ENCODE peak calls at places on chromosomes 1 and 21, in ten cellular contexts. Y, L, F, I, E, D, V, T, J and H are unnamed samples.

GRCh38 chr1:212613440-212614335 is 5.1 kb downstream of the ATF3 start:
- DNase-seq in D (peak; percentile 38), E (no peak), J (no peak), V (no peak), T (no peak), L (no peak), F (no peak), I (no peak), Y (no peak), H (no peak)

GRCh38 chr1:234612352-234613127 is 2.6 kb upstream of the IRF2BP2 start:
- DNase-seq in I (peak; percentile 96), D (peak; percentile 100), E (peak; percentile 45), T (peak; percentile 90), L (peak; percentile 73), F (peak; percentile 98), J (peak; percentile 93), V (peak; percentile 99), Y (peak; percentile 91), H (peak; percentile 99)

GRCh38 chr1:29180497-29181412 is 945 bp downstream of the SRSF4 start:
- DNase-seq in Y (no peak), J (no peak), L (no peak), F (no peak), I (peak; percentile 68), D (peak; percentile 30), E (no peak), T (no peak), V (no peak), H (no peak)

GRCh38 chr1:179771509-179771908 is 28.4 kb downstream of the FAM163A start:
- DNase-seq in D (no peak), F (no peak), L (no peak), Y (no peak), V (no peak), J (no peak), E (no peak), T (no peak), I (no peak), H (no peak)

GRCh38 chr21:36839123-36839522 is 127.3 kb downstream of the HLCS start:
- DNase-seq in Y (no peak), E (no peak), V (peak; percentile 66), J (no peak), T (no peak), D (no peak), L (no peak), I (no peak), F (peak; percentile 39), H (no peak)

GRCh38 chr1:10629091-10629815 is 154.5 kb downstream of the PEX14 start:
- DNase-seq in T (no peak), F (no peak), D (no peak), J (peak; percentile 47), L (peak; percentile 28), E (no peak), V (no peak), Y (no peak), I (peak; percentile 62), H (no peak)

GRCh38 chr21:32233055-32233546 is 45.7 kb downstream of the MIS18A start:
- DNase-seq in E (peak; percentile 16), J (no peak), F (no peak), D (peak; percentile 15), V (no peak), T (no peak), Y (no peak), I (no peak), L (no peak), H (no peak)

GRCh38 chr1:205543351-205544305 is 39.2 kb downstream of the CDK18 start:
- DNase-seq in I (peak; percentile 87), F (peak; percentile 53), V (peak; percentile 59), J (peak; percentile 80), T (no peak), D (peak; percentile 87), Y (peak; percentile 81), L (peak; percentile 78), E (peak; percentile 94), H (peak; percentile 73)

DNA sequence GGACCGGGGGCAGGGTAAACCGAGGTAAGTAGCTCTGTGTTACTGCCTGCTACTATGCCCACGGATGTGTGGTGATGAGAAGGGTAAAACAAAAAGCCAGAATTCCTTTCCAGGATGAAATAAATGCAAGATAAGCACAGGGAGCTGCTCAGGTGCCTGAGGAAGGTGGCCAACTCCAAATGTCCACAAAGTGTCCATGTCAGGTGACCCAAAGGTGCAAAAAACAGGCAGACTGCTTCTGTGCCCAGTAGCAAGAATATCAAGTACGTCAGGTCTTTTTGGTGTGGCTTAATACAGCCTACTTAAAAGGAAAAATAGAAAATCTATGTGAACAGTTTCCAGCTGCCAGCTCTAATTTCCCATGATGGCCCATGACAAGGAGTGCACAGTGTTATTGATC is 279.3 kb downstream of the SETD4 start:
- DNase-seq in J (no peak), F (no peak), T (no peak), Y (no peak), V (no peak), E (no peak), D (no peak), I (no peak), L (no peak), H (no peak)
- H3K4me3 ChIP-seq in J (no peak overlapping the region), F (no peak overlapping the region), T (no peak overlapping the region), Y (no peak overlapping the region), V (no peak overlapping the region), E (no peak overlapping the region), D (no peak overlapping the region), I (no peak overlapping the region), L (no peak overlapping the region), H (no peak overlapping the region)

DNA sequence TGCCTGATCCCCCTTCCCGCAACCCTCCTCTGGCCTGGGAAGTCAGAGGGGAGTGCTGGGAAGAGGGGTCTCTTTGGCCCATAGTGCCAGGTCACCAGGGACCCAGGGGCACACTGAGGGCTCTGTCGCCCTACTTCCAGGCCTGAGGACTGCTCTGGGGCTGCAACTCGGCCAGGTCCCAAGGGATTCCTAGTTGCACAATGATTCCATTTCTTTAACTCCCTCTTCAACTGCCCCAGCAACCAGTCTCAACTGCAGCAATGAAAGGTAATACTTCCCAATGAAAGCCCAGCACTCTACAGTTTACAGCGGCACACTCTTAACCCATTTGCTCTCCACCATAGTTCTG is 35.7 kb downstream of the SLC9A1 start:
- DNase-seq in I (no peak), V (peak; percentile 86), J (no peak), L (no peak), Y (no peak), D (no peak), F (peak; percentile 46), E (no peak), T (no peak), H (no peak)
- H3K4me3 ChIP-seq in I (no peak overlapping the region), V (no peak overlapping the region), J (no peak overlapping the region), L (no peak overlapping the region), Y (peak overlapping the region; percentile 29), D (no peak overlapping the region), F (no peak overlapping the region), E (no peak overlapping the region), T (no peak overlapping the region), H (no peak overlapping the region)

GRCh38 chr1:244041475-244042100 is 9.5 kb upstream of the ZBTB18 start:
- DNase-seq in V (peak; percentile 36), I (no peak), D (peak; percentile 11), T (no peak), E (no peak), Y (no peak), F (no peak), J (no peak), L (no peak), H (no peak)

GRCh38 chr1:244048566-244049141 is 2.4 kb upstream of the ZBTB18 start:
- DNase-seq in L (no peak), T (no peak), J (no peak), V (no peak), I (no peak), Y (no peak), F (no peak), D (no peak), E (peak; percentile 87), H (peak; percentile 73)

GRCh38 chr1:244047739-244048565 is 3.1 kb upstream of the ZBTB18 start:
- DNase-seq in Y (peak; percentile 99), F (peak; percentile 97), L (peak; percentile 96), V (peak; percentile 99), J (peak; percentile 100), I (peak; percentile 100), D (peak; percentile 92), E (peak; percentile 99), T (peak; percentile 99), H (peak; percentile 99)

GRCh38 chr1:244046907-244047738 is 4.0 kb upstream of the ZBTB18 start:
- DNase-seq in E (no peak), L (no peak), F (no peak), V (peak; percentile 32), J (no peak), I (no peak), D (peak; percentile 23), T (no peak), Y (no peak), H (no peak)

DNA sequence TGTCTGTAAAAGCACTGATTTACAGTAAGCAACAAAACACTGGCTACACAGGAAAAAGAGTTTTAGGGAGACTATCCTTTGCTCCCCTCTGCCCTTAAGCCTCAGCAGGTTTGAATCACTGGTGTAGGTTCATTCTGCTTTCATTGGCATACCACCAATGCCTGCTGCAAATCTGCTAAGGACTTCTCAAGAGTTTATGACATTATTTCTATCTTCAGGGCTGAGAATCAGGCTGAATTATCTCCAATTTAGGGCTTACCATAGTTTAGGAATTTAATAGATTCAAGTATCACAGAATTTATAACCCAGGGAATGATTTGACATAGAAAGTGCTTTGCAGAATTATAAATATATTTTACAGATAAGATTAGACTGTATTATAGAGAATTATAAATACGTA is 6.7 kb upstream of the ZBTB18 start:
- DNase-seq in I (no peak), V (no peak), D (no peak), T (no peak), L (no peak), J (no peak), F (no peak), Y (no peak), E (no peak), H (no peak)
- H3K4me3 ChIP-seq in I (no peak overlapping the region), V (no peak overlapping the region), D (no peak overlapping the region), T (no peak overlapping the region), L (no peak overlapping the region), J (no peak overlapping the region), F (no peak overlapping the region), Y (no peak overlapping the region), E (no peak overlapping the region), H (no peak overlapping the region)

GRCh38 chr1:31927661-31927980 is 10.5 kb downstream of the PTP4A2 start:
- DNase-seq in T (no peak), Y (no peak), E (no peak), J (no peak), I (no peak), D (no peak), F (no peak), L (no peak), V (no peak), H (no peak)

GRCh38 chr1:31923905-31924304 is 14.3 kb downstream of the PTP4A2 start:
- DNase-seq in L (no peak), F (no peak), D (no peak), T (no peak), I (no peak), Y (no peak), E (no peak), V (no peak), J (no peak), H (no peak)

GRCh38 chr1:31926252-31926651 is 11.9 kb downstream of the PTP4A2 start:
- DNase-seq in V (no peak), Y (no peak), F (no peak), T (no peak), L (no peak), I (no peak), E (no peak), J (no peak), D (no peak), H (no peak)

GRCh38 chr1:31924839-31925238 is 13.3 kb downstream of the PTP4A2 start:
- DNase-seq in T (no peak), D (no peak), V (no peak), L (peak; percentile 47), J (no peak), Y (no peak), F (no peak), I (no peak), E (no peak), H (no peak)

DNA sequence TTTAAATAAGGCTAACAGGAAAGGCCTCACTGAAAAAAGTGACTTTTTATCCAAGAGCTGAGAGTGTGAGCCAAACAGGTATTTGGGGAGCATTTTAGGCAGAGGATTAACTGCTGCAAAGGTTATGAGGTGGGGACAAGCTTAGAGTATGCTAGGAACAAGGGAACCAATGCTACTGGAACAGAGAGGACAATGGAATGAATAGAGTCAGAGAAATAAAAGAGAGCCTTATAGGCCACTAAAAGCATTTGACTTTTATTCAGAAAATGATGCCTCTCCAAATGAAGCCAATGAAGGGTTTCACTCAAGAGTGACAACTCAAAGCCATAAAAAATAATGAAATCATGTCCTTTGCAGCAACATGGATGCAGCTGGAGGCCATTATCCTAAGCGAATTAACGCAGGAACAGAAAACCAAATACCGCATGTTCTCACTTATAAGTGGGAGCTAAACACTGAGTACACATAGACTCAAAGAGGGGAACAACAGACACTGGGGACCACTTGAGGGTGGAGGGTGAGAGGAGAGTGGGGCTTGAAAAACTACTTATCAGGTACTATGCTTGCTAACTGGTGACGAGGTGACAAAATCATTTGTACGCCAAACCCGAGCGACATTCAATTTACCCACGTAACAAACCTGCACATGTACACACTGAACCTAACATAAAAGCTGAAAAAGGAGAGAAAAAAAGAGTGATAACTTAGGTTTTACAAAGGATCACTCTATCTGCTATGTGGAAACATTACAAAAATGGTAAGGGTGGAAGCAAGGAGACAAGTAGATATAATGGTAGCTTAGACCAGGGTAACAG is 11.1 kb downstream of the PTP4A2 start:
- DNase-seq in I (no peak), V (no peak), Y (no peak), L (no peak), E (peak; percentile 34), D (no peak), J (no peak), T (no peak), F (no peak), H (no peak)
- H3K4me3 ChIP-seq in I (no peak overlapping the region), V (no peak overlapping the region), Y (no peak overlapping the region), L (no peak overlapping the region), E (peak overlapping the region; percentile 2), D (no peak overlapping the region), J (peak overlapping the region; percentile 19), T (no peak overlapping the region), F (no peak overlapping the region), H (no peak overlapping the region)